ENCODE peak calls at places on chromosomes 3 and 15, in six cellular contexts. H is posterior vena cava, R is HFF-Myc, V is NCI-H187 treated with DMSO at 0.1 percent for 48 hours, A is stromal cell of bone marrow, F is HS-5. O is an unnamed sample.

GRCh38 chr15:57957113-57957512 is 108.4 kb downstream of the ALDH1A2 start:
- DNase-seq in H (no peak), R (no peak), V (no peak), A (no peak), F (no peak), O (no peak)

GRCh38 chr3:177284383-177284881 is 87.2 kb upstream of the TBL1XR1 start:
- DNase-seq in H (no peak), R (peak), V (peak), A (no peak), F (no peak), O (no peak)

GRCh38 chr3:119352235-119352634 is 58.1 kb downstream of the ARHGAP31 start:
- DNase-seq in H (no peak), R (no peak), V (no peak), A (no peak), F (no peak), O (no peak)

GRCh38 chr3:46478341-46478740 is 13.6 kb upstream of the LTF start:
- DNase-seq in H (no peak), R (no peak), V (no peak), A (no peak), F (no peak), O (no peak)

GRCh38 chr3:185631108-185631507 is 45.0 kb downstream of the SENP2 start:
- DNase-seq in H (no peak), R (no peak), V (no peak), A (no peak), F (no peak), O (no peak)

GRCh38 chr15:69009353-69009752 is 5.1 kb upstream of the NOX5 start:
- DNase-seq in H (no peak), R (no peak), V (no peak), A (no peak), F (no peak), O (no peak)

GRCh38 chr15:78752492-78753358 is 58.5 kb downstream of the ADAMTS7 start:
- DNase-seq in H (peak), R (no peak), V (no peak), A (no peak), F (no peak), O (no peak)

GRCh38 chr3:58691997-58692396 is 25.4 kb upstream of the FAM3D start:
- DNase-seq in H (no peak), R (peak), V (no peak), A (no peak), F (peak), O (no peak)

GRCh38 chr3:87354399-87354798 is 78.0 kb upstream of the POU1F1 start:
- DNase-seq in H (no peak), R (no peak), V (no peak), A (no peak), F (no peak), O (no peak)

GRCh38 chr3:117404153-117404552 is 694.6 kb downstream of the TUSC7 start:
- DNase-seq in H (no peak), R (no peak), V (no peak), A (no peak), F (no peak), O (no peak)

GRCh38 chr3:116939091-116939490 is 229.5 kb downstream of the TUSC7 start:
- DNase-seq in H (no peak), R (no peak), V (no peak), A (no peak), F (no peak), O (no peak)

O was measured in pulmonary artery endothelial cell.